ENCODE peak calls at places on chromosomes 3 and 15, in six cellular contexts. W, Y, M, D, K and B are unnamed samples.

GRCh38 chr15:59223736-59224135 is 17.1 kb downstream of the LDHAL6B start:
- DNase-seq in W (no peak), Y (no peak), M (no peak), D (no peak), K (no peak), B (no peak)

GRCh38 chr3:188788621-188789081 is 383.1 kb upstream of the TPRG1 start:
- DNase-seq in W (no peak), Y (peak; percentile 74), M (no peak), D (peak; percentile 29), K (peak; percentile 62), B (peak; percentile 60)

GRCh38 chr3:74599564-74599963 is 14.9 kb downstream of the CNTN3 start:
- DNase-seq in W (no peak), Y (no peak), M (no peak), D (no peak), K (no peak), B (no peak)

GRCh38 chr3:66567066-66567465 is 66.2 kb upstream of the LRIG1 start:
- DNase-seq in W (no peak), Y (peak; percentile 10), M (no peak), D (no peak), K (no peak), B (no peak)

GRCh38 chr3:150005243-150006102 is 34.8 kb upstream of the PFN2 start:
- DNase-seq in W (no peak), Y (no peak), M (no peak), D (no peak), K (no peak), B (no peak)

GRCh38 chr15:99042909-99043308 is 35.3 kb upstream of the PGPEP1L start:
- DNase-seq in W (no peak), Y (no peak), M (no peak), D (no peak), K (no peak), B (no peak)

GRCh38 chr15:32818758-32819405 is 101.1 kb downstream of the GREM1 start:
- DNase-seq in W (no peak), Y (no peak), M (no peak), D (no peak), K (no peak), B (peak; percentile 72)

GRCh38 chr15:90412356-90413194 is 24.5 kb downstream of the IQGAP1 start:
- DNase-seq in W (no peak), Y (peak; percentile 23), M (peak; percentile 67), D (no peak), K (no peak), B (no peak)

GRCh38 chr3:6255229-6255628 is 605.7 kb upstream of the GRM7 start:
- DNase-seq in W (no peak), Y (no peak), M (no peak), D (no peak), K (no peak), B (no peak)

GRCh38 chr15:87287156-87287555 is 969.4 kb downstream of the NTRK3 start:
- DNase-seq in W (no peak), Y (peak; percentile 43), M (no peak), D (no peak), K (no peak), B (peak; percentile 65)

GRCh38 chr3:108153451-108153981 is 62.7 kb upstream of the CD47 start:
- DNase-seq in W (no peak), Y (peak; percentile 51), M (no peak), D (peak; percentile 36), K (peak; percentile 35), B (no peak)

GRCh38 chr15:69398541-69398940 is 15.6 kb upstream of the KIF23 start:
- DNase-seq in W (no peak), Y (no peak), M (no peak), D (no peak), K (no peak), B (no peak)

GRCh38 chr15:79099692-79100091 is 9.1 kb upstream of the RASGRF1 start:
- DNase-seq in W (no peak), Y (no peak), M (no peak), D (no peak), K (no peak), B (no peak)

GRCh38 chr3:115092220-115092791 is 54.8 kb downstream of the ZBTB20 start:
- DNase-seq in W (peak; percentile 76), Y (peak; percentile 57), M (peak; percentile 95), D (peak; percentile 62), K (peak; percentile 31), B (no peak)

GRCh38 chr3:11600501-11601282 is 43.0 kb downstream of the VGLL4 start:
- DNase-seq in W (peak; percentile 91), Y (peak; percentile 85), M (peak; percentile 68), D (no peak), K (no peak), B (peak; percentile 99)

GRCh38 chr3:79202471-79203143 is 565.2 kb downstream of the ROBO1 start:
- DNase-seq in W (no peak), Y (no peak), M (no peak), D (no peak), K (no peak), B (no peak)

GRCh38 chr15:78750566-78750965 is 60.7 kb downstream of the ADAMTS7 start:
- DNase-seq in W (no peak), Y (no peak), M (no peak), D (no peak), K (no peak), B (no peak)

GRCh38 chr3:153658151-153658550 is 463.0 kb upstream of the ARHGEF26 start:
- DNase-seq in W (no peak), Y (no peak), M (no peak), D (no peak), K (no peak), B (peak; percentile 68)

GRCh38 chr3:150251187-150251592 is 156.9 kb upstream of the TSC22D2 start:
- DNase-seq in W (no peak), Y (no peak), M (no peak), D (no peak), K (no peak), B (no peak)

GRCh38 chr3:126127904-126128303 is 44.0 kb upstream of the SLC41A3 start:
- DNase-seq in W (peak; percentile 31), Y (no peak), M (no peak), D (no peak), K (no peak), B (no peak)

GRCh38 chr15:89761929-89762328 is 10.9 kb upstream of the MESP1 start:
- DNase-seq in W (no peak), Y (no peak), M (no peak), D (no peak), K (no peak), B (no peak)

GRCh38 chr15:75067123-75067854 is 43.9 kb downstream of the PPCDC start:
- DNase-seq in W (no peak), Y (no peak), M (no peak), D (no peak), K (no peak), B (no peak)

GRCh38 chr15:45326776-45327175 is 51.6 kb downstream of the GATM start:
- DNase-seq in W (no peak), Y (no peak), M (peak; percentile 81), D (no peak), K (no peak), B (no peak)

GRCh38 chr3:153640689-153641308 is 478.8 kb downstream of the RAP2B start:
- DNase-seq in W (no peak), Y (no peak), M (no peak), D (no peak), K (no peak), B (no peak)

GRCh38 chr3:112858410-112859069 is 11.9 kb upstream of the CD200R1L start:
- DNase-seq in W (no peak), Y (no peak), M (peak; percentile 6), D (no peak), K (no peak), B (no peak)

GRCh38 chr3:143644370-143645089 is 203.7 kb downstream of the SLC9A9 start:
- DNase-seq in W (no peak), Y (peak; percentile 87), M (peak; percentile 64), D (no peak), K (no peak), B (peak; percentile 27)

GRCh38 chr15:42364529-42364928 is 5.2 kb downstream of the CAPN3 start:
- DNase-seq in W (no peak), Y (no peak), M (peak; percentile 56), D (no peak), K (no peak), B (no peak)

GRCh38 chr3:111081008-111081545 is 9.5 kb downstream of the NECTIN3 start:
- DNase-seq in W (no peak), Y (no peak), M (no peak), D (no peak), K (no peak), B (peak; percentile 82)